ENCODE peak calls at places on chromosome 9, in seven cellular contexts. One of them, this sample, is unnamed. For H3K9me3, the result is how much of the 10 kb centered on the place peaks cover.

GRCh38 chr9:98256632-98257218 is 1.3 kb upstream of the TBC1D2 start:
- DNase-seq in aorta: no peak
- DNase-seq in CD8-positive, alpha-beta memory T cell: peak
- DNase-seq in HCT116: no peak
- DNase-seq in uterus: peak
- DNase-seq in CD8-positive, alpha-beta T cell: no peak
- DNase-seq in A549: no peak
- DNase-seq in this sample: peak

GRCh38 chr9:113454914-113455761 is 8.4 kb upstream of the RGS3 start:
- DNase-seq in uterus: peak
- DNase-seq in HCT116: peak
- DNase-seq in CD8-positive, alpha-beta T cell: no peak
- DNase-seq in A549: no peak
- DNase-seq in CD8-positive, alpha-beta memory T cell: no peak
- DNase-seq in aorta: peak
- DNase-seq in this sample: peak

GRCh38 chr9:97773723-97774122 is 76.6 kb upstream of the XPA start:
- DNase-seq in aorta: peak
- DNase-seq in CD8-positive, alpha-beta memory T cell: no peak
- DNase-seq in A549: no peak
- DNase-seq in uterus: no peak
- DNase-seq in CD8-positive, alpha-beta T cell: no peak
- DNase-seq in HCT116: no peak
- DNase-seq in this sample: peak

GRCh38 chr9:89731262-89731980 is 126.6 kb downstream of the GADD45G start:
- DNase-seq in CD8-positive, alpha-beta memory T cell: no peak
- DNase-seq in aorta: no peak
- DNase-seq in A549: no peak
- DNase-seq in CD8-positive, alpha-beta T cell: no peak
- DNase-seq in uterus: no peak
- DNase-seq in HCT116: no peak
- DNase-seq in this sample: no peak

GRCh38 chr9:36189978-36190377 is 743 bp upstream of the CLTA start:
- DNase-seq in aorta: no peak
- DNase-seq in HCT116: no peak
- DNase-seq in CD8-positive, alpha-beta T cell: no peak
- DNase-seq in uterus: no peak
- DNase-seq in A549: peak
- DNase-seq in CD8-positive, alpha-beta memory T cell: no peak
- DNase-seq in this sample: no peak

GRCh38 chr9:91750343-91750742 is 199.7 kb downstream of the ROR2 start:
- DNase-seq in CD8-positive, alpha-beta memory T cell: no peak
- DNase-seq in aorta: no peak
- DNase-seq in A549: no peak
- DNase-seq in HCT116: no peak
- DNase-seq in CD8-positive, alpha-beta T cell: no peak
- DNase-seq in uterus: no peak
- DNase-seq in this sample: peak

GRCh38 chr9:10903969-10904368 is 291.2 kb upstream of the PTPRD start:
- DNase-seq in HCT116: no peak
- DNase-seq in CD8-positive, alpha-beta memory T cell: no peak
- DNase-seq in uterus: no peak
- DNase-seq in A549: no peak
- DNase-seq in aorta: no peak
- DNase-seq in CD8-positive, alpha-beta T cell: no peak
- DNase-seq in this sample: peak

GRCh38 chr9:136403538-136403914 is 3.6 kb upstream of the SNAPC4 start:
- DNase-seq in HCT116: no peak
- DNase-seq in CD8-positive, alpha-beta T cell: peak
- DNase-seq in CD8-positive, alpha-beta memory T cell: peak
- DNase-seq in uterus: no peak
- DNase-seq in aorta: no peak
- DNase-seq in A549: no peak
- DNase-seq in this sample: no peak

GRCh38 chr9:5897851-5898250 is 7.2 kb downstream of the MLANA start:
- DNase-seq in uterus: no peak
- DNase-seq in aorta: no peak
- DNase-seq in A549: no peak
- DNase-seq in CD8-positive, alpha-beta T cell: no peak
- DNase-seq in CD8-positive, alpha-beta memory T cell: no peak
- DNase-seq in HCT116: no peak
- DNase-seq in this sample: no peak

GRCh38 chr9:70934642-70935041 is 186.8 kb downstream of the TRPM3 start:
- DNase-seq in HCT116: no peak
- DNase-seq in uterus: no peak
- DNase-seq in A549: no peak
- DNase-seq in aorta: no peak
- DNase-seq in CD8-positive, alpha-beta memory T cell: no peak
- DNase-seq in CD8-positive, alpha-beta T cell: no peak
- DNase-seq in this sample: no peak

GRCh38 chr9:8962084-8962483 is 1162.5 kb upstream of the DMAC1 start:
- DNase-seq in HCT116: no peak
- DNase-seq in aorta: no peak
- DNase-seq in CD8-positive, alpha-beta T cell: no peak
- DNase-seq in A549: no peak
- DNase-seq in uterus: no peak
- DNase-seq in CD8-positive, alpha-beta memory T cell: no peak
- DNase-seq in this sample: no peak

GRCh38 chr9:82170079-82170662 is 181.6 kb downstream of the SPATA31D1 start:
- DNase-seq in CD8-positive, alpha-beta T cell: no peak
- DNase-seq in CD8-positive, alpha-beta memory T cell: no peak
- DNase-seq in A549: no peak
- DNase-seq in uterus: no peak
- DNase-seq in aorta: no peak
- DNase-seq in HCT116: no peak
- DNase-seq in this sample: peak

DNA sequence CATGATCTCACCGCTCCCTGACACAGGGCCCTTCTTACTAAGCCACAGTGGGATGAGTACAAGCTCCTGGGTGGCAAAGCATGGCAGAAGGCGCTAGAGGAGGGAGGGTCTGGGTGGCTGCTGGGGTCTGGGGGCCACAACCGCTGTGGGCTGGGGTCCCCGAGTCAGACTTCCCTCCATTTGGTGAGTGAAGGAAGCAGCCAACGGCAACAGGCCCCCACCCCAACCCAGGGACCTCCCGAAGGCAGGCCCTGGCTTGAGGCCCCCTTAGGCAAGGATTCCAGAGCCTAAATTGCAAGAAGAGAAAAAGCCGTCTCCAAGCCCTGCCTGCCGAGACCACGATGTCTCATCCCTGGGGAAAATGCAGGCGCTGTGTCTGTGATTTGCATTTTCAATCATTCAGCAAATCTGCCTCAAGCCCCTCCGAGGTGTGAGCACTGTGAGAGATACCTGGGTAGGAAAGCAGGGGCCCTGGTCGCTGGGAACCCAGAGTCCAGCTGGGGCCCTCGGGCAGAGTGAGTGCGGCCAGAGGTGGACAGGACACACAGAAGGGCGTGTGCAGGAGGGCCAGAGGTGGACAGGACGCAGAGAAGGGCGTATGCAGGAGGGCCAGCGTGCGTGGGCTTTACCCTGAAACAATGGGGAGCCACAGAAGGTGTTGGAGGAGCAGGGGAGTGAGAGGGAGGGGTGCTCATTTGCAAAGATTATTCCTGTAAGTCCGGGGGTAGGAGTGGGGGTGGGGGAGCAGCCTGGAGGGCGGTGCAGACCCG is 135.7 kb downstream of the OLFM1 start:
- DNase-seq in uterus: no peak
- DNase-seq in CD8-positive, alpha-beta T cell: no peak
- DNase-seq in CD8-positive, alpha-beta memory T cell: no peak
- DNase-seq in HCT116: no peak
- DNase-seq in aorta: peak
- DNase-seq in A549: no peak
- DNase-seq in this sample: peak
- H3K9me3 ChIP-seq in uterus: under half
- H3K9me3 ChIP-seq in CD8-positive, alpha-beta T cell: under half
- H3K9me3 ChIP-seq in CD8-positive, alpha-beta memory T cell: under half
- H3K9me3 ChIP-seq in HCT116: under half
- H3K9me3 ChIP-seq in aorta: under half
- H3K9me3 ChIP-seq in A549: under half
- H3K9me3 ChIP-seq in this sample: under half

DNA sequence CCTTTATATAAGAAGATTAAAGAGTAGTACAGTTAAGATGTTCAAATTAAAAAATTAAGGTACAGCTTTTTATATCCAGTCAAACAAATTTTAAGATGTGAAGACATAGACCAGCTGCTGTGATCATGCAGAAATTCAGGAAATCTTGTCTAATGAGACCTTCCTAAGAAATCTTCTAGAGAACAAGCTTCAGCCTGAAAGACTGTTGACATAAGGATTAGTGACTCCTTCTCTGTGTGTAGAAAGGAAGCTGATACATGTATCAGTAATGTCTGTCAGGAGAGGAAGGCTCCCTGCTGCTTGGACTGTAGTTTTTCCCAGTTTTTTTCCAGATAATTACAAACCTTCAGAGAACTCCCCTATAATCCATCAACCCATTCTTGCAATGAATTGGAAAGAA is 75.8 kb upstream of the PCSK5 start:
- DNase-seq in uterus: no peak
- DNase-seq in CD8-positive, alpha-beta memory T cell: no peak
- DNase-seq in HCT116: no peak
- DNase-seq in aorta: no peak
- DNase-seq in A549: no peak
- DNase-seq in CD8-positive, alpha-beta T cell: no peak
- DNase-seq in this sample: peak
- H3K9me3 ChIP-seq in uterus: under half
- H3K9me3 ChIP-seq in CD8-positive, alpha-beta memory T cell: under half
- H3K9me3 ChIP-seq in HCT116: under half
- H3K9me3 ChIP-seq in aorta: under half
- H3K9me3 ChIP-seq in A549: under half
- H3K9me3 ChIP-seq in CD8-positive, alpha-beta T cell: under half
- H3K9me3 ChIP-seq in this sample: under half

GRCh38 chr9:138097501-138097991 is 220.0 kb downstream of the CACNA1B start:
- DNase-seq in HCT116: no peak
- DNase-seq in CD8-positive, alpha-beta memory T cell: no peak
- DNase-seq in uterus: no peak
- DNase-seq in A549: no peak
- DNase-seq in aorta: no peak
- DNase-seq in CD8-positive, alpha-beta T cell: no peak
- DNase-seq in this sample: no peak

GRCh38 chr9:138099803-138100598 is 222.4 kb downstream of the CACNA1B start:
- DNase-seq in CD8-positive, alpha-beta T cell: no peak
- DNase-seq in A549: no peak
- DNase-seq in CD8-positive, alpha-beta memory T cell: no peak
- DNase-seq in aorta: no peak
- DNase-seq in HCT116: no peak
- DNase-seq in uterus: no peak
- DNase-seq in this sample: no peak

GRCh38 chr9:138098908-138099791 is 221.6 kb downstream of the CACNA1B start:
- DNase-seq in A549: no peak
- DNase-seq in uterus: no peak
- DNase-seq in aorta: no peak
- DNase-seq in CD8-positive, alpha-beta memory T cell: no peak
- DNase-seq in HCT116: no peak
- DNase-seq in CD8-positive, alpha-beta T cell: no peak
- DNase-seq in this sample: no peak

GRCh38 chr9:138096192-138096845 is 218.7 kb downstream of the CACNA1B start:
- DNase-seq in CD8-positive, alpha-beta memory T cell: no peak
- DNase-seq in uterus: no peak
- DNase-seq in A549: no peak
- DNase-seq in HCT116: no peak
- DNase-seq in CD8-positive, alpha-beta T cell: no peak
- DNase-seq in aorta: no peak
- DNase-seq in this sample: no peak

GRCh38 chr9:138098116-138098907 is 220.7 kb downstream of the CACNA1B start:
- DNase-seq in A549: no peak
- DNase-seq in uterus: no peak
- DNase-seq in HCT116: no peak
- DNase-seq in aorta: no peak
- DNase-seq in CD8-positive, alpha-beta memory T cell: no peak
- DNase-seq in CD8-positive, alpha-beta T cell: no peak
- DNase-seq in this sample: no peak
- H3K9me3 ChIP-seq in A549: under half
- H3K9me3 ChIP-seq in uterus: under half
- H3K9me3 ChIP-seq in HCT116: under half
- H3K9me3 ChIP-seq in aorta: under half
- H3K9me3 ChIP-seq in CD8-positive, alpha-beta memory T cell: under half
- H3K9me3 ChIP-seq in CD8-positive, alpha-beta T cell: under half
- H3K9me3 ChIP-seq in this sample: under half

DNA sequence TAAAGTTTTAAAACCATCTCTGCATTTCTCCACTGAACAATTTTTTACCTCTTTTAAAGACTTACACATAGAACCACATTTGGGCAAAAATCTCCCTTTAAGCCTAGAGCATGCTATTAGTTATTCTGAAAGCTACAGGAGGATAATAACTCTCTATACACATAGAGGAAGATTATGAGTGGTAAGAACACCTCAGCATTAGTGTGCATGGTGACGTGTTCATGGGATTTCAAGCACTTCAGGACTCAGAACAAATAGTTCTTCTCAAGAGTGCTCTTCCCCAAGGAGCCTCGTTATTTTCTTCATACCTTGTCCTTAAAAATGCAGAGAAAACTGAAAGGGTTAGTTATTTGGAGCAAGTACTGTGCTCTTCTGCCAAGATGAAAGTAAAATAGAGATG is 256.9 kb upstream of the TUSC1 start:
- DNase-seq in CD8-positive, alpha-beta T cell: no peak
- DNase-seq in CD8-positive, alpha-beta memory T cell: no peak
- DNase-seq in HCT116: no peak
- DNase-seq in A549: no peak
- DNase-seq in aorta: no peak
- DNase-seq in uterus: no peak
- DNase-seq in this sample: no peak
- H3K9me3 ChIP-seq in CD8-positive, alpha-beta T cell: under half
- H3K9me3 ChIP-seq in CD8-positive, alpha-beta memory T cell: under half
- H3K9me3 ChIP-seq in HCT116: under half
- H3K9me3 ChIP-seq in A549: under half
- H3K9me3 ChIP-seq in aorta: under half
- H3K9me3 ChIP-seq in uterus: under half
- H3K9me3 ChIP-seq in this sample: under half